ENCODE peak calls at places on chromosomes 7 and 10, in four cellular contexts. Q is right atrium auricular region; V is substantia nigra; J is stimulated activated CD8-positive, alpha-beta memory T cell treated with anti-CD3 and anti-CD28 coated beads, Interleukin-15, amount 100 ng/mL, for 48 hours. Z is an unnamed sample.

GRCh38 chr10:69394020-69394419 is 22.7 kb downstream of the TACR2 start:
- DNase-seq in Q (no peak), V (no peak), J (no peak), Z (no peak)

GRCh38 chr10:48708144-48708543 is 23.5 kb downstream of the WDFY4 start:
- DNase-seq in V (no peak), Q (no peak), J (no peak), Z (no peak)

GRCh38 chr10:95788830-95789229 is 32.9 kb downstream of the ENTPD1 start:
- DNase-seq in J (no peak), Q (no peak), V (no peak), Z (no peak)

GRCh38 chr7:50227623-50228618 is 76.6 kb upstream of the IKZF1 start:
- DNase-seq in Q (no peak), J (no peak), V (no peak), Z (no peak)

GRCh38 chr10:110850990-110851389 is 20.7 kb upstream of the PDCD4 start:
- DNase-seq in J (peak; percentile 39), V (no peak), Q (peak; percentile 56), Z (peak; percentile 24)

GRCh38 chr7:151711906-151712771 is 164.8 kb downstream of the PRKAG2 start:
- DNase-seq in V (no peak), Q (no peak), J (no peak), Z (no peak)

GRCh38 chr7:130901209-130901783 is 167.3 kb upstream of the KLF14 start:
- DNase-seq in V (peak; percentile 55), Q (peak; percentile 80), J (no peak), Z (no peak)

GRCh38 chr10:101781655-101781983 is 1.6 kb downstream of the NPM3 start:
- DNase-seq in J (no peak), Q (no peak), V (no peak), Z (no peak)

GRCh38 chr10:16896993-16897392 is 79.8 kb upstream of the RSU1 start:
- DNase-seq in J (no peak), Q (no peak), V (no peak), Z (no peak)

GRCh38 chr10:107899075-107899474 is 734.6 kb upstream of the SORCS1 start:
- DNase-seq in V (no peak), Q (no peak), J (no peak), Z (no peak)